ENCODE peak calls at places on chromosome 1, in eight cellular contexts. J is uterus, R is Peyer's patch, T is colonic mucosa, D is epithelial cell of esophagus, E is lower lobe of right lung, A is tibial nerve, X is OCI-LY7. M is an unnamed sample.

GRCh38 chr1:247415423-247416361 is at the start of gene NLRP3:
- DNase-seq in A (peak), T (no peak), E (peak), D (peak), X (peak), R (no peak), J (no peak), M (no peak)

GRCh38 chr1:156379420-156380165 is 10.6 kb downstream of the RHBG start:
- DNase-seq in R (no peak), J (no peak), A (no peak), D (no peak), X (no peak), E (no peak), T (no peak), M (no peak)

GRCh38 chr1:231690072-231690471 is 63.5 kb downstream of the DISC1 start:
- DNase-seq in E (no peak), J (no peak), A (no peak), R (no peak), D (no peak), X (no peak), T (no peak), M (no peak)

GRCh38 chr1:2210084-2210653 is 15.6 kb upstream of the FAAP20 start:
- DNase-seq in D (peak), T (no peak), X (no peak), R (no peak), A (no peak), E (no peak), J (peak), M (peak)

GRCh38 chr1:155309423-155310021 is 856 bp downstream of the FDPS start:
- DNase-seq in E (peak), X (peak), R (peak), T (peak), D (peak), J (no peak), A (no peak), M (no peak)

GRCh38 chr1:47243910-47244309 is 11.9 kb upstream of the TAL1 start:
- DNase-seq in A (no peak), J (no peak), T (no peak), E (no peak), R (no peak), X (no peak), D (no peak), M (no peak)

GRCh38 chr1:64459743-64460142 is 10.2 kb upstream of the CACHD1 start:
- DNase-seq in E (no peak), X (no peak), R (no peak), A (no peak), T (no peak), J (no peak), D (peak), M (no peak)

GRCh38 chr1:16094453-16095158 is 21.2 kb upstream of the FAM131C start:
- DNase-seq in A (no peak), R (peak), T (no peak), D (no peak), E (no peak), X (no peak), J (no peak), M (no peak)

GRCh38 chr1:234969630-234970370 is 158.8 kb downstream of the TOMM20 start:
- DNase-seq in J (peak), D (peak), R (peak), E (peak), A (peak), T (peak), X (no peak), M (no peak)

GRCh38 chr1:221823566-221823965 is 81.7 kb upstream of the DUSP10 start:
- DNase-seq in E (no peak), R (no peak), D (no peak), T (no peak), A (no peak), J (no peak), X (no peak), M (no peak)

GRCh38 chr1:18059206-18059605 is 48.4 kb upstream of the IGSF21 start:
- DNase-seq in R (no peak), J (no peak), A (no peak), D (no peak), T (no peak), X (no peak), E (no peak), M (no peak)

GRCh38 chr1:225737179-225737578 is 40.4 kb upstream of the SRP9 start:
- DNase-seq in A (no peak), R (no peak), X (no peak), E (no peak), T (peak), D (peak), J (no peak), M (no peak)

GRCh38 chr1:118304722-118305344 is 119.8 kb upstream of the SPAG17 start:
- DNase-seq in J (no peak), X (no peak), T (no peak), E (no peak), D (peak), R (no peak), A (no peak), M (no peak)
- TF ChIP-seq CTCF in J (no peak), X (peak), T (no peak), E (peak), D (peak), R (peak), A (peak), M (no peak)

DNA sequence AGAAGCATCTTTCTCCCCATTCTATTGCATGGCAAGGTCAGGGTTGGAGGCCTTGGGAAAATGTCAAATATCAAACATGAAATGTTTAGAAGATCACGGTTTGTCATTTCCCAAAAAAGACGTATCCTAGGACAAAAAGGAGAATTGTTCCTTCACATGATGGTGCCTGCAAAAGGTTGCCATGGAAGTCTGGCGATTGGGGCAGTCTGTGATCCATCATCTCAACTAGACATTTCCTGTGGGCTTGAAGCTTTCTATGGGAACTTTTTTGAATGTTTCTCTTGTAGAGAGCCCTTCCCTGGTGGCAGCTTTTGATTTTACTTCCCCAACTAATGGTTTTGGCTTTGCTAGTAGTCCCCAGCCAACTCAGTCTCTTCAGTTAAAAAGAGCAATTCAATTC is 106.3 kb downstream of the TGFB2 start:
- DNase-seq in R (no peak), E (no peak), A (no peak), T (no peak), J (no peak), D (no peak), X (no peak), M (no peak)
- TF ChIP-seq CTCF in R (no peak), E (no peak), A (no peak), T (no peak), J (no peak), D (no peak), X (no peak), M (no peak)

GRCh38 chr1:119647734-119648619 is at the start of gene ZNF697:
- DNase-seq in T (peak), E (peak), R (peak), A (peak), X (no peak), J (peak), D (peak), M (peak)
- TF ChIP-seq CTCF in T (no peak), E (no peak), R (peak), A (peak), X (no peak), J (peak), D (peak), M (peak)

GRCh38 chr1:68782890-68783289 is 286.0 kb upstream of the DEPDC1 start:
- DNase-seq in E (no peak), R (no peak), X (no peak), J (no peak), A (no peak), T (no peak), D (no peak), M (no peak)
- TF ChIP-seq CTCF in E (no peak), R (no peak), X (no peak), J (no peak), A (no peak), T (no peak), D (peak), M (no peak)

GRCh38 chr1:117313555-117313954 is 53.7 kb upstream of the MAN1A2 start:
- DNase-seq in T (no peak), R (no peak), E (no peak), X (no peak), D (no peak), J (no peak), A (no peak), M (no peak)

GRCh38 chr1:117318456-117318855 is 48.8 kb upstream of the MAN1A2 start:
- DNase-seq in T (no peak), R (no peak), E (no peak), A (no peak), D (no peak), X (no peak), J (no peak), M (no peak)

GRCh38 chr1:117308406-117308916 is 58.8 kb upstream of the MAN1A2 start:
- DNase-seq in A (no peak), T (no peak), D (no peak), R (no peak), X (no peak), E (no peak), J (no peak), M (no peak)

GRCh38 chr1:117318011-117318410 is 49.2 kb upstream of the MAN1A2 start:
- DNase-seq in E (no peak), A (no peak), J (no peak), T (no peak), R (no peak), X (no peak), D (no peak), M (no peak)

DNA sequence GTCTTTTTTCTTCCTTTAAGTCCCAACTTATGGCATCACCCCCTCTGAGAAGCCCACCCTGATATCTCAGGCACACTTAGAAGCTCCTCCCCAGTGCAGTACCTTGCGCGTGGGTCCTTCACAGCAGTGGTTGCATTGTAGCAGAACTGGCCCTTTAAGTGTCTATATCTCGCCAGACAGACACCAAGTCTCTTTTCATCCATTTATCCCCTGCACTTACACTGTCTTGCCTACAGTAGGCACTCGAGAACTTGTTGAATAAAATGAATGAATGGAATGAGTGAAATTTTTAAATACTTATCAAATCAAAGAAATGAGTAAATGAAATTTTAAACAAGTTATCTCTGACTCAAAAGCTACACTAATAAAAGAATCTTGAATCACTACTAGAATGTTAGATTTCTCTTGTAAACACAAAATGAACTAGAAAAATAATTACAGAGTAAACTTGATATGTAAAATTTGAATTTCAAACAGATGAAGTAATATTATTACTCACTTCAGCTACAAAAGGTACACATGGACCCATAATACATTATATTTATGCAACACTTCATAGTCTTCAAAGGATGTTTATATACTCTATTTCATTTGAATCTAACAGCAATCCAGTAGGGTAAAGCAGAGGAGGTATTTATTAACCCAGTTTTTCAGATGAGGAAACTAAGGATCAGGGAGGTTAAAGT is 54.7 kb upstream of the MAN1A2 start:
- DNase-seq in R (no peak), A (no peak), T (no peak), D (peak), E (no peak), X (peak), J (no peak), M (no peak)
- TF ChIP-seq CTCF in R (peak), A (peak), T (peak), D (peak), E (peak), X (peak), J (no peak), M (peak)

GRCh38 chr1:67561704-67562113 is 123.3 kb upstream of the GADD45A start:
- DNase-seq in J (peak), X (peak), D (peak), T (peak), R (peak), A (peak), E (peak), M (peak)
- TF ChIP-seq CTCF in J (peak), X (peak), D (peak), T (peak), R (peak), A (peak), E (peak), M (peak)

DNA sequence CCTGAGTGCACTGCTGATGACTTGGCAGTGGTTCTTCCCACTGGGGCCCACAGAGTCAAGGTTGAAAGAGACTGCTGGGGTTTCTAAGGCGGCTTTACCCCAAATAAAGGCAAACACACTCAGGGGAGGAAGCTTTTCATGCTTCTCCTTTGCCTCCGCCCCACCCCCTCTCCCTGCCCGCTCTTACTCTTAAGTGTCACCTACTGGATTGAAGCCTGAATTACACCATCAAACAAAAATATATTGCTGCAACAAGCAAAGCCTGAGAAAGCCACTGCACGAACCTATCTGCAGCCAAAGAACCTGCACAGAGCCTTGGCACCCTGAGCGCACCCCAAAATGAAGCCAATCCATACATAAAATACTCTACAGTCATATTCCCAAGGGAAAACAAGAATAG is 63.1 kb downstream of the PTGFR start:
- DNase-seq in T (no peak), X (peak), A (no peak), R (no peak), J (no peak), E (no peak), D (peak), M (no peak)
- TF ChIP-seq CTCF in T (no peak), X (peak), A (no peak), R (no peak), J (no peak), E (no peak), D (no peak), M (no peak)

DNA sequence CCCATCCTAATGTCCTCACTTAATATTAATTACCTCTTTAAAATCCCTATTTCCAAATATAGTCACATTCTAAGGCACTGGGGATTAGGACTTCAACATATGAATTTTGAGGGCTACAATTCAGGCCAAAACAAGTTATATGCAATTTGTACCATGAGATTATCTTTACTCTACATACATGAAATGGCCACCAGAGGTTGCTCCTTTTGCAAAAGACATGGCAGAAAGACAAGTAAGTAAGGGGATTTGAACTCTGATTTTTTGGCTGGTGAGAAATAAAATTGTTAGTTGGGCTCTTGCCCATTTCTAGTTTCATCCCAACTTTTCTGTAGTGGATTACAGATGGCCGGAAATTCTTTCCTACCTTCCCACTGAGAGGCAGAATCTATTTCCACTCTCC is 4.8 kb upstream of the ALG6 start:
- DNase-seq in E (no peak), R (no peak), J (no peak), A (no peak), D (no peak), X (peak), T (no peak), M (no peak)
- TF ChIP-seq CTCF in E (no peak), R (no peak), J (no peak), A (no peak), D (no peak), X (peak), T (no peak), M (no peak)

M was measured in ascending aorta.